ENCODE peak calls at places on chromosomes 3 and 15, in seven cellular contexts. F is brain microvascular endothelial cell, W is HFFc6, M is AG09309, P is RWPE2, N is HepG2, G is endothelial cell. Q is an unnamed sample.

GRCh38 chr3:165883866-165884478 is 46.7 kb upstream of the BCHE start:
- DNase-seq in M (no peak), F (peak), W (no peak), G (no peak), P (no peak), N (no peak), Q (no peak)

GRCh38 chr3:25817638-25818037 is 27.7 kb downstream of the OXSM start:
- DNase-seq in P (no peak), M (no peak), G (no peak), F (no peak), N (no peak), W (no peak), Q (no peak)

GRCh38 chr3:15450611-15451467 is 23.4 kb downstream of the EAF1 start:
- DNase-seq in G (no peak), N (no peak), M (no peak), F (no peak), P (no peak), W (no peak), Q (no peak)

GRCh38 chr3:40871411-40871810 is 327.9 kb upstream of the CTNNB1 start:
- DNase-seq in G (no peak), W (no peak), F (no peak), P (no peak), N (peak), M (no peak), Q (no peak)

GRCh38 chr3:154522031-154522430 is 92.0 kb upstream of the GPR149 start:
- DNase-seq in F (no peak), M (no peak), N (no peak), P (no peak), W (no peak), G (no peak), Q (no peak)

GRCh38 chr3:191074511-191074910 is 124.5 kb upstream of the OSTN start:
- DNase-seq in W (no peak), P (no peak), G (no peak), M (no peak), F (no peak), N (no peak), Q (no peak)

GRCh38 chr15:90064931-90065681 is 37.2 kb downstream of the IDH2 start:
- DNase-seq in N (no peak), F (peak), W (no peak), P (peak), G (peak), M (no peak), Q (no peak)

GRCh38 chr3:22263042-22263441 is 512.0 kb upstream of the ZNF385D start:
- DNase-seq in M (peak), N (no peak), W (no peak), G (no peak), F (peak), P (peak), Q (peak)

GRCh38 chr3:52085883-52086282 is 29.5 kb upstream of the DUSP7 start:
- DNase-seq in G (no peak), P (no peak), F (no peak), N (no peak), W (no peak), M (no peak), Q (no peak)

GRCh38 chr3:70086336-70086735 is 86.8 kb downstream of the SAMMSON start:
- DNase-seq in N (no peak), P (no peak), M (no peak), F (no peak), W (no peak), G (no peak), Q (no peak)

GRCh38 chr3:46927718-46928073 is 48.8 kb downstream of the CCDC12 start:
- DNase-seq in M (no peak), N (no peak), P (no peak), F (no peak), G (no peak), W (no peak), Q (no peak)

GRCh38 chr3:409011-409410 is 212.4 kb downstream of the CHL1 start:
- DNase-seq in G (no peak), N (no peak), F (no peak), W (no peak), P (no peak), M (no peak), Q (no peak)

GRCh38 chr3:411183-411681 is 214.7 kb downstream of the CHL1 start:
- DNase-seq in W (no peak), P (no peak), M (no peak), F (no peak), N (no peak), G (no peak), Q (no peak)

DNA sequence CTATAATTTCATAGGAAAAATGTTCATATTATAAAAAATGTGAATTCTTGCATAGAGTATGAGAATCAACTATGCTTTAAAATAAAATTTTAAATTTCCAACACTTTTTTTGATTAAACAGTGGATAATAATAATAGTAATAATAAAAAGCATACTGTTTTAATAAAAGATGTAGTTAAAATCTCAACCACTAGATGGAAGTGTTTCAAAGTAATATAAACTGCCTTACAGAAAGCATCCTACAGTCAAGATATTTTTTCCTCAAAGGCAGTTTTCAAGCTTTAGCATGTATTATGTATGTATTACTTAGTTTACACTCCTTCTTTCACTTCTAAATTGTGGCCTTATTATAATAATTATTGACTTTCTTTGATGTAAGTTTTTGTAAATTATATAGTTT is 217.5 kb downstream of the CHL1 start:
- DNase-seq in W (no peak), M (no peak), F (no peak), P (no peak), G (no peak), N (no peak), Q (peak)
- TF ChIP-seq CTCF in W (peak), M (no peak), F (peak), P (peak), G (peak), N (no peak), Q (peak)

DNA sequence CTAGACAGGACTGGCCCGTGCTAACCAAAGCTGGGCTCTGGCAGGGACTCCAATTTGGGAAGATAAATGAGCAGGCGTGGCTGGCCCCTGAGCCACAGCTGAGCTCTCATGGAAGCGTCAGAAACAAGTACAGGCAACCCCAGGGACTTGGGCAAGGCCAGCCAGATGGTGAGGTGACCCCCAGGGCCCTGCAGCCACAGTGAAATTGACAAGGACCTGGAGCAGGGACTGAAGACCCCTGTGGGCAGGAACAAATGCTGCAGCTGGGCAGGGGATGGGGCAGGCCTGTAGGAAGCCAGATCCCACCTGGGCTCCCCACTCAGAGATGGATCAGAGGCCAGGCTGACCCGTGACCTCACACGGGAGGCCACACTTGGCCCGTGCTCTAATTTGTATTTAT is 32.8 kb upstream of the CGNL1 start:
- DNase-seq in G (no peak), M (no peak), F (no peak), N (no peak), W (no peak), P (no peak), Q (no peak)
- TF ChIP-seq CTCF in G (no peak), M (no peak), F (no peak), N (no peak), W (no peak), P (no peak), Q (no peak)

DNA sequence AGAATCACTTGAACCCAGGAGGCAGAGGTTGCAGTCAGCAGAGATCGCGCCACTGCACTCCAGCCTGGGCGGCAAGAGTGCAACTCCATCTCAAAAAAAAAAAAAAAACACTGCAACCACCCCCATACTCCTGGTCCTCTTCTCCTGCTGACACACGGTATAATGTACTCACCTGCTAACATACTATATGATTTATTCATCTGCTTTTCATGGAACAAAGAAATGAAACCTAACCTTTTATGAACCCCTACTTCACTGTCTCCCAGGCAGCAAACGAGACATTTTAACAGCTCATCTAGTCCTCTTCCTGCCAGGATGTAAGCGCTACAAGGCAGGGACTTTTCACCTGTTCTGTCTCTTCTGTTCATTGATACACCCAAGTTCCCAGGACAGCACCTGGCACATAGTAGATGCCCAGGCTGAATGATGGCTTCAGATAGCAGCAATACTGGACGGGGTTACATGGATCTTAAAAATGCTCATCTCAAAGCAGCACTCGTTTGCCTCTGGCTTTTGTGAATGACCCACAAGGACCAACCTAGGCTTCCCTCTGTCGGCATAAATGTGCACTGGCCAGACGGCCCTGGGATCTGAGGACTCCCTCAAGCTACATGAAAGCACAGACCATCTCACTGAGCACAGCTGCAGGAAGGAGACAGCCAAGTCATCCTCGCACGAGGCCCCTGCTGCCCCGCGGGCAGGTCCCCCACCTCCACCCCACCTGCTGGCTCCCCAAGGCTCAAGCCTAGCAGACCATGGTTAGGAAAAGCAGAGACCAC is 20.3 kb downstream of the XXYLT1 start:
- DNase-seq in M (no peak), F (peak), P (no peak), G (no peak), W (peak), N (no peak), Q (peak)
- TF ChIP-seq CTCF in M (no peak), F (peak), P (peak), G (no peak), W (peak), N (no peak), Q (peak)

GRCh38 chr3:54243262-54243931 is 121.0 kb downstream of the CACNA2D3 start:
- DNase-seq in F (no peak), M (no peak), N (peak), P (no peak), G (no peak), W (no peak), Q (no peak)
- TF ChIP-seq CTCF in F (no peak), M (no peak), N (no peak), P (no peak), G (no peak), W (no peak), Q (peak)

DNA sequence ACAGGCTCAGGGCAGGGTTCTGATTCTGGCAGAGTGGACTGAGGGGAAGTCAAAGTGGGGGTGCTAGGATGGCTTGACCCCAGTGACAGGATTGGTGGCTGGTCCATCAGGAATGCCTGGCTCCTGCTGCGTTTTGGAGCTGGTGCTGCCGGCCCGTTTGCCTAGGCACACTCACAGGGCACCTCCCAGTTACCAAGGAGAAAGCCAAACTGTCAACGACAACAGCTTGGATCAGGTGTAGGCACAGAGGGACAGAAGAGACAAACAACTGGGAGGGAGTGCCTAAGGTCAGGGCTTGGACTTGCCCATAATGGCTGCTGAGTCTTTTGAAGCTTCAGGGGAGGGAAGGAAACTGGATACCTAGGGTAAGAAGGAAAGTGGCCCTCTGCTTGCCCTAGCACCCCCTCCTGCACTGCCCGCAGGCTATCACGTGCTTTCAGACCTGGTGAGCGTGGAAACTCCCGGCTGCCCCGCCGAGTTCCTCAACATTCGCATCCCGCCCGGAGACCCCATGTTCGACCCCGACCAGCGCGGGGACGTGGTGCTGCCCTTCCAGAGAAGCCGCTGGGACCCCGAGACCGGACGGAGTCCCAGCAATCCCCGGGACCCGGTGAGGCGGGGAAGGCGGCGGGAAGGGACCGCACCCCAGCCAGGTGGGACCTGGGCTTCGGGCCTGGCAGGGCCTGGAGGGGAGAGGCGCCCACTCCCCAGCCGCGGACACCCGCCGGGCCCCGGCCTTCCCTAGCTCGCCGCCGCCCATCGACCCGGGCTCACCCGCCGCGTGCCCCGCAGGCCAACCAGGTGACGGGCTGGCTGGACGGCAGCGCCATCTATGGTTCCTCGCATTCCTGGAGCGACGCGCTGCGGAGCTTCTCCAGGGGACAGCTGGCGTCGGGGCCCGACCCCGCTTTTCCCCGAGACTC is 5.1 kb downstream of the DUOX1 start:
- DNase-seq in W (no peak), G (peak), M (no peak), F (no peak), N (no peak), P (peak), Q (no peak)
- TF ChIP-seq CTCF in W (no peak), G (no peak), M (no peak), F (peak), N (no peak), P (no peak), Q (no peak)

GRCh38 chr3:11059799-11060115 is 67.2 kb downstream of the SLC6A1 start:
- DNase-seq in F (no peak), N (no peak), W (no peak), P (no peak), G (no peak), M (no peak), Q (no peak)

GRCh38 chr3:11057655-11058054 is 65.1 kb downstream of the SLC6A1 start:
- DNase-seq in M (no peak), W (no peak), G (no peak), N (no peak), F (no peak), P (no peak), Q (no peak)

GRCh38 chr3:11059090-11059798 is 66.7 kb downstream of the SLC6A1 start:
- DNase-seq in F (peak), G (peak), W (peak), P (no peak), M (peak), N (peak), Q (peak)

GRCh38 chr3:11060500-11061251 is 68.1 kb downstream of the SLC6A1 start:
- DNase-seq in M (no peak), F (peak), G (peak), W (peak), N (peak), P (peak), Q (peak)

DNA sequence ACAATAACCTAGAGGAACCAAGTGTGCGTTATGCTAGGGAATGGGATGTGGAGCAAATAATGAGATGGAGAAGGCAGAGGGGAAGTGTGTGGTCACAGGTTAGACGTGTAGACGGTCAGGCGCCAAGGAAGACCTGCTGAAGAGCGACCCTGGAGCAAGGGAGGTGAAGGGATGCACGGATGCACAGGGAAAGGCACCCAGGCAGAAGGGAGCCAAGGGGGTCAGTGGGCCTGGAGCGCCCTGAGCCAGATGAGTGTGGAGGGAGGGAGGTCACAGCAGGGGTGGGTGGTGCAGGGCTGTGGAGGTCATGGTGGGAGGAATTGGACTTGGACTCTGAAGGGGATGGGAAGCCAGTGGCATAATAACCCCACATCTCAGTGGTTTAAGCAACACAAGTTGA is 70.2 kb downstream of the SLC6A1 start:
- DNase-seq in W (no peak), N (no peak), P (no peak), M (no peak), G (no peak), F (no peak), Q (no peak)
- TF ChIP-seq CTCF in W (no peak), N (no peak), P (no peak), M (no peak), G (no peak), F (no peak), Q (no peak)

GRCh38 chr15:93210995-93211394 is 122.0 kb upstream of the RGMA start:
- DNase-seq in N (no peak), W (no peak), G (no peak), P (peak), M (no peak), F (no peak), Q (no peak)
- TF ChIP-seq CTCF in N (no peak), W (no peak), G (no peak), P (no peak), M (no peak), F (no peak), Q (no peak)

Q was measured in AG10803.